ENCODE peak calls at places on chromosomes 13 and 19, in seven cellular contexts. One of them, this sample, is unnamed.

GRCh38 chr19:30635026-30635985 is 263.1 kb downstream of the ZNF536 start:
- DNase-seq in NCI-H1694: no peak
- DNase-seq in osteocyte: peak
- DNase-seq in CD8-positive, alpha-beta T cell: no peak
- DNase-seq in AG09319: no peak
- DNase-seq in non-pigmented ciliary epithelial cell: no peak
- DNase-seq in SW480: no peak
- DNase-seq in this sample: no peak

GRCh38 chr19:16261584-16262370 is 62.8 kb upstream of the KLF2 start:
- DNase-seq in osteocyte: no peak
- DNase-seq in CD8-positive, alpha-beta T cell: no peak
- DNase-seq in SW480: no peak
- DNase-seq in AG09319: no peak
- DNase-seq in NCI-H1694: no peak
- DNase-seq in non-pigmented ciliary epithelial cell: no peak
- DNase-seq in this sample: no peak

GRCh38 chr19:14410054-14410774 is 8.9 kb downstream of the DDX39A start:
- DNase-seq in AG09319: no peak
- DNase-seq in SW480: no peak
- DNase-seq in CD8-positive, alpha-beta T cell: no peak
- DNase-seq in osteocyte: no peak
- DNase-seq in NCI-H1694: no peak
- DNase-seq in non-pigmented ciliary epithelial cell: no peak
- DNase-seq in this sample: no peak

GRCh38 chr13:51663980-51664957 is 80.0 kb downstream of the WDFY2 start:
- DNase-seq in AG09319: no peak
- DNase-seq in non-pigmented ciliary epithelial cell: no peak
- DNase-seq in osteocyte: no peak
- DNase-seq in CD8-positive, alpha-beta T cell: no peak
- DNase-seq in SW480: no peak
- DNase-seq in NCI-H1694: no peak
- DNase-seq in this sample: no peak

GRCh38 chr13:112556600-112556999 is 31.4 kb downstream of the TUBGCP3 start:
- DNase-seq in osteocyte: no peak
- DNase-seq in non-pigmented ciliary epithelial cell: no peak
- DNase-seq in NCI-H1694: no peak
- DNase-seq in SW480: no peak
- DNase-seq in AG09319: no peak
- DNase-seq in CD8-positive, alpha-beta T cell: no peak
- DNase-seq in this sample: no peak

GRCh38 chr19:12796146-12797071 is 5.1 kb downstream of the JUNB start:
- DNase-seq in CD8-positive, alpha-beta T cell: peak
- DNase-seq in osteocyte: no peak
- DNase-seq in non-pigmented ciliary epithelial cell: no peak
- DNase-seq in SW480: peak
- DNase-seq in NCI-H1694: peak
- DNase-seq in AG09319: peak
- DNase-seq in this sample: peak

GRCh38 chr13:20989883-20990282 is 71.5 kb downstream of the LATS2 start:
- DNase-seq in SW480: no peak
- DNase-seq in AG09319: no peak
- DNase-seq in osteocyte: no peak
- DNase-seq in non-pigmented ciliary epithelial cell: no peak
- DNase-seq in NCI-H1694: no peak
- DNase-seq in CD8-positive, alpha-beta T cell: no peak
- DNase-seq in this sample: no peak

GRCh38 chr19:29878973-29879654 is 62.9 kb upstream of the URI1 start:
- DNase-seq in non-pigmented ciliary epithelial cell: no peak
- DNase-seq in NCI-H1694: peak
- DNase-seq in SW480: peak
- DNase-seq in CD8-positive, alpha-beta T cell: no peak
- DNase-seq in AG09319: no peak
- DNase-seq in osteocyte: no peak
- DNase-seq in this sample: no peak

GRCh38 chr13:99496322-99497142 is 4.7 kb upstream of the TM9SF2 start:
- DNase-seq in NCI-H1694: no peak
- DNase-seq in osteocyte: no peak
- DNase-seq in SW480: peak
- DNase-seq in CD8-positive, alpha-beta T cell: peak
- DNase-seq in non-pigmented ciliary epithelial cell: no peak
- DNase-seq in AG09319: peak
- DNase-seq in this sample: peak

This sample was measured in head of caudate nucleus.